ENCODE peak calls at places on chromosomes 7 and 10, in five cellular contexts. S, C, U, I and W are unnamed samples.

GRCh38 chr10:103712898-103713498 is 142.4 kb downstream of the SH3PXD2A start:
- DNase-seq in U (peak; percentile 56), I (peak; percentile 57), C (peak; percentile 53), S (peak; percentile 74), W (peak; percentile 71)

GRCh38 chr10:3389093-3389492 is 216.5 kb upstream of the PITRM1 start:
- DNase-seq in C (no peak), U (no peak), S (no peak), I (no peak), W (no peak)

GRCh38 chr10:85611093-85611740 is 755.4 kb downstream of the GRID1 start:
- DNase-seq in C (no peak), S (no peak), U (no peak), I (no peak), W (no peak)

GRCh38 chr10:107986571-107986970 is 822.1 kb upstream of the SORCS1 start:
- DNase-seq in C (no peak), S (no peak), U (no peak), I (no peak), W (no peak)

GRCh38 chr7:26329520-26330269 is 38.0 kb downstream of the SNX10 start:
- DNase-seq in I (no peak), S (no peak), C (no peak), U (no peak), W (no peak)

GRCh38 chr7:25732771-25733217 is 419.2 kb upstream of the NFE2L3 start:
- DNase-seq in U (peak; percentile 15), I (no peak), S (no peak), C (peak; percentile 33), W (no peak)

GRCh38 chr7:55546826-55547225 is 25.5 kb downstream of the VOPP1 start:
- DNase-seq in U (no peak), S (peak; percentile 84), C (no peak), I (peak; percentile 39), W (peak; percentile 83)

GRCh38 chr7:66524738-66525137 is 103.9 kb upstream of the KCTD7 start:
- DNase-seq in I (no peak), U (peak; percentile 11), S (no peak), C (no peak), W (no peak)

GRCh38 chr10:116561026-116561425 is 15.3 kb downstream of the PNLIP start:
- DNase-seq in U (no peak), C (no peak), I (no peak), S (no peak), W (no peak)

GRCh38 chr10:34423607-34424325 is 391.3 kb downstream of the PARD3 start:
- DNase-seq in I (no peak), C (no peak), U (no peak), S (peak; percentile 42), W (no peak)

GRCh38 chr10:129322872-129323271 is 144.2 kb upstream of the MGMT start:
- DNase-seq in I (no peak), S (no peak), C (no peak), U (no peak), W (no peak)

GRCh38 chr7:143126146-143126545 is 5.7 kb upstream of the PIP start:
- DNase-seq in U (no peak), I (no peak), C (no peak), S (peak; percentile 41), W (peak; percentile 19)

GRCh38 chr7:150363872-150364271 is 4.8 kb upstream of the REPIN1 start:
- DNase-seq in I (no peak), U (no peak), C (no peak), S (no peak), W (peak; percentile 37)

GRCh38 chr7:127983804-127984332 is 47.4 kb downstream of the LRRC4 start:
- DNase-seq in U (peak; percentile 69), I (peak; percentile 14), C (no peak), S (no peak), W (peak; percentile 45)

GRCh38 chr10:79932841-79933379 is 16.0 kb downstream of the SFTPD start:
- DNase-seq in S (no peak), I (no peak), U (no peak), C (no peak), W (no peak)

GRCh38 chr10:105952153-105952552 is 1212.4 kb downstream of the SORCS1 start:
- DNase-seq in I (no peak), U (no peak), S (no peak), C (peak; percentile 27), W (no peak)

GRCh38 chr10:77004917-77005564 is 632.6 kb downstream of the KCNMA1 start:
- DNase-seq in I (peak; percentile 32), U (peak; percentile 50), S (peak; percentile 53), C (no peak), W (peak; percentile 49)

GRCh38 chr10:120819366-120819765 is 31.8 kb upstream of the WDR11 start:
- DNase-seq in S (no peak), U (no peak), C (no peak), I (no peak), W (no peak)

GRCh38 chr10:96448558-96448957 is 65.2 kb downstream of the TLL2 start:
- DNase-seq in I (no peak), C (no peak), S (no peak), U (no peak), W (no peak)

GRCh38 chr7:112869111-112869774 is 79.0 kb upstream of the TMEM168 start:
- DNase-seq in I (peak; percentile 52), C (peak; percentile 59), U (peak; percentile 79), S (peak; percentile 55), W (peak; percentile 51)

GRCh38 chr7:117375380-117375779 is 51.9 kb downstream of the ASZ1 start:
- DNase-seq in I (no peak), C (no peak), U (no peak), S (no peak), W (no peak)

GRCh38 chr10:26438534-26439269 is 561 bp downstream of the APBB1IP start:
- DNase-seq in I (no peak), C (no peak), U (no peak), S (no peak), W (no peak)

GRCh38 chr7:8125680-8126444 is 136.1 kb downstream of the ICA1 start:
- DNase-seq in C (no peak), I (no peak), S (no peak), U (no peak), W (no peak)

GRCh38 chr7:149027560-149028345 is 552 bp downstream of the PDIA4 start:
- DNase-seq in C (no peak), I (no peak), S (no peak), U (no peak), W (peak; percentile 51)

GRCh38 chr10:4219901-4220300 is 434.9 kb upstream of the KLF6 start:
- DNase-seq in I (no peak), U (no peak), C (no peak), S (no peak), W (no peak)

GRCh38 chr7:139739863-139740597 is 37.8 kb downstream of the HIPK2 start:
- DNase-seq in C (no peak), U (no peak), I (no peak), S (no peak), W (no peak)

GRCh38 chr10:60236869-60237524 is 152.7 kb downstream of the ANK3 start:
- DNase-seq in C (no peak), U (no peak), I (no peak), S (no peak), W (peak; percentile 44)
- TF ChIP-seq JUN in C (no peak), U (no peak), I (no peak), S (no peak), W (no peak)

GRCh38 chr10:49734676-49735075 is 27.4 kb downstream of the OGDHL start:
- DNase-seq in U (no peak), S (no peak), C (no peak), I (no peak), W (no peak)
- TF ChIP-seq POLR2A in U (no peak), S (no peak), C (no peak), I (no peak), W (no peak)

GRCh38 chr7:131072505-131073091 is 255.1 kb upstream of the MKLN1 start:
- DNase-seq in S (peak; percentile 54), I (no peak), U (peak; percentile 70), C (no peak), W (peak; percentile 61)

GRCh38 chr7:131068604-131069021 is 259.1 kb upstream of the MKLN1 start:
- DNase-seq in C (no peak), I (no peak), U (no peak), S (no peak), W (no peak)

GRCh38 chr7:131066635-131067034 is 261.0 kb upstream of the MKLN1 start:
- DNase-seq in C (no peak), S (peak; percentile 36), I (peak; percentile 41), U (no peak), W (no peak)

GRCh38 chr7:131071786-131072504 is 255.7 kb upstream of the MKLN1 start:
- DNase-seq in I (no peak), S (peak; percentile 46), C (no peak), U (peak; percentile 71), W (peak; percentile 96)

DNA sequence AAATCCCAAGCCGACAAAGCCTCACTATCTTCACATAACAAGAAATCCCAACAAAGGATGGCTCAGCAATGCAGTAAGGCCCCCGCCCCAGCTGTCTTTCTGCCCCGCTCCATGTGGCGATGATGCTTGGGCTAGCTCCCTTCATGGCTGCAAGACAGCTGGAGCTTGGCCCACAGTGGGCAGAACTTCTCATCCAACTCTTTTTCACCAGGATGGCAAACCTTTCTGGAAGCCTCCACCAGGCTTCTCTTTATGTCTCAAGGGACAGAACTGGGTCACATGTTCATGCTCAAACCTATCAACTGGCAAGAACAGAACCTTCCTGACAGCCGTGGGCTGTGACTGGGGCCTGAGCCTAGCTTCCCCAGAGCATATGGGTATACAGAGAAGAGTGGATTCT is 260.5 kb upstream of the MKLN1 start:
- DNase-seq in S (no peak), U (no peak), C (no peak), I (no peak), W (no peak)
- H3K27ac ChIP-seq in S (peak overlapping the region; percentile 76), U (no peak overlapping the region), C (no peak overlapping the region), I (peak overlapping the region; percentile 57), W (no peak overlapping the region)

GRCh38 chr10:110600487-110601101 is 33.1 kb downstream of the SMC3 start:
- DNase-seq in C (peak; percentile 27), U (no peak), I (peak; percentile 62), S (peak; percentile 82), W (peak; percentile 80)
- TF ChIP-seq JUN in C (no peak), U (no peak), I (no peak), S (no peak), W (no peak)